ENCODE peak calls at places on chromosomes 1 and 21, in nine cellular contexts. X, C, H, M, Z, N, L, I and U are unnamed samples.

GRCh38 chr1:81259620-81260411 is 540.9 kb upstream of the ADGRL2 start:
- DNase-seq in X (no peak), C (no peak), H (no peak), M (no peak), Z (no peak), N (no peak), L (no peak), I (no peak), U (no peak)

GRCh38 chr1:118987431-118988185 is 535 bp downstream of the TBX15 start:
- DNase-seq in X (peak; percentile 14), C (no peak), H (no peak), M (no peak), Z (no peak), N (no peak), L (peak; percentile 56), I (no peak), U (no peak)

GRCh38 chr1:35573776-35574654 is 901 bp downstream of the TFAP2E start:
- DNase-seq in X (no peak), C (no peak), H (no peak), M (no peak), Z (no peak), N (no peak), L (no peak), I (no peak), U (no peak)

GRCh38 chr1:161020573-161021167 is at the start of gene F11R:
- DNase-seq in X (peak; percentile 36), C (no peak), H (peak; percentile 79), M (no peak), Z (peak; percentile 45), N (no peak), L (peak; percentile 81), I (peak; percentile 75), U (peak; percentile 40)

GRCh38 chr1:201999625-202000238 is 10.7 kb upstream of the ELF3 start:
- DNase-seq in X (peak; percentile 69), C (peak; percentile 52), H (no peak), M (no peak), Z (no peak), N (no peak), L (peak; percentile 78), I (peak; percentile 76), U (no peak)

GRCh38 chr1:216535059-216535458 is 111.8 kb upstream of the USH2A start:
- DNase-seq in X (peak; percentile 13), C (peak; percentile 42), H (no peak), M (no peak), Z (no peak), N (no peak), L (no peak), I (no peak), U (no peak)

GRCh38 chr1:193486671-193487229 is 300.3 kb upstream of the B3GALT2 start:
- DNase-seq in X (no peak), C (no peak), H (no peak), M (no peak), Z (no peak), N (no peak), L (no peak), I (no peak), U (no peak)

GRCh38 chr1:147726161-147726560 is 34.2 kb downstream of the GJA5 start:
- DNase-seq in X (no peak), C (no peak), H (no peak), M (no peak), Z (no peak), N (no peak), L (no peak), I (no peak), U (no peak)

GRCh38 chr1:54273092-54273836 is 73.3 kb downstream of the MRPL37 start:
- DNase-seq in X (peak; percentile 97), C (peak; percentile 96), H (peak; percentile 58), M (peak; percentile 90), Z (no peak), N (no peak), L (no peak), I (peak; percentile 51), U (peak; percentile 71)

GRCh38 chr1:167994560-167994959 is 57.7 kb upstream of the MPC2 start:
- DNase-seq in X (no peak), C (no peak), H (no peak), M (no peak), Z (no peak), N (no peak), L (no peak), I (no peak), U (no peak)

GRCh38 chr1:56645663-56646330 is 683 bp downstream of the PRKAA2 start:
- DNase-seq in X (peak; percentile 40), C (peak; percentile 8), H (no peak), M (no peak), Z (peak; percentile 19), N (no peak), L (peak; percentile 18), I (no peak), U (peak; percentile 31)

GRCh38 chr1:162094271-162094670 is 24.8 kb downstream of the NOS1AP start:
- DNase-seq in X (peak; percentile 79), C (peak; percentile 61), H (no peak), M (no peak), Z (no peak), N (no peak), L (no peak), I (no peak), U (no peak)

GRCh38 chr21:44035244-44035643 is 23.1 kb downstream of the TRAPPC10 start:
- DNase-seq in X (no peak), C (no peak), H (no peak), M (peak; percentile 6), Z (no peak), N (no peak), L (no peak), I (no peak), U (no peak)
- H3K36me3 ChIP-seq in X (peaks cover 39% of the 10 kb centered on the region), C (peaks cover 5% of the 10 kb centered on the region), H (peaks cover 79% of the 10 kb centered on the region), M (peaks cover 8% of the 10 kb centered on the region), Z (no peaks in the 10 kb centered on the region), N (peaks cover 49% of the 10 kb centered on the region), L (peaks cover 8% of the 10 kb centered on the region), I (peaks cover 17% of the 10 kb centered on the region), U (peaks cover 74% of the 10 kb centered on the region)

GRCh38 chr1:247193958-247194357 is 22.1 kb upstream of the ZNF124 start:
- DNase-seq in X (no peak), C (no peak), H (no peak), M (no peak), Z (no peak), N (no peak), L (no peak), I (no peak), U (no peak)

GRCh38 chr1:247184254-247184653 is 12.4 kb upstream of the ZNF124 start:
- DNase-seq in X (no peak), C (no peak), H (no peak), M (no peak), Z (no peak), N (no peak), L (no peak), I (no peak), U (no peak)

DNA sequence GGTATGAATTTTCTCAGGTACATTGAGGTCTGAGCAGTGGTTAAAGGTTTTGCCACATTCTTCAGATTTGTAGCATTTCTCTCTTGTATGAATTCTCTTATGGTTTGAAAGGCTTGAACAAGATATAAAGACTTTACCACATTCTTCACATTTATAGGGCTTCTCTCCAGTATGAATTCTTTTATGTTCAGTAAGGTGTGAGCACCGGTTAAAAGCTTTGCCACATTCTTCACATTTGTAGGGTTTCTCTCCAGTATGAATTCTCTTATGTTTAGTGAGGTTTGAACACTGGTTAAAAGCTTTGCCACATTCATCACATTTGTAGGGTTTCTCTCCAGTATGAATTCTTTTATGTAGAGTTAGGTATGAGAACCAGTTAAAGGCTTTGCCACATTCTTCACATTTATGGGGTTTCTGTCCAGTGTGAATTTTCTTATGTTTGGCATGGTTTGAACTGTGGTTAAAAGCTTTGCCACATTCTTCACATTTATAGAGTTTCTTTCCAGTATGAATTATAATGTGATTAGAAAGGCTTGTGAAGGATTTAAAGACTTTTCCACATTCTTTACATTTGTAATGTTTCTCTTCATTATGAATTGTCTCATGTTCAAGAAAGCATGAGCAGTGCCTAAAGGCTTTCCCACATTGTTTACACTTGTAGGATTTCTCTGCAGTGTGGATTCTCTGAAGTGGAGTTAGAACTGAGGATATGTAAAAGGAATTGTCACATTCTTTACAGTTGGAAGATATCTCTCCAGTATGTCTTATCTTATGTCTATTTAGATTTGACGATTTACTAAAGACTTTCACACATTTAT is 18.4 kb upstream of the ZNF124 start:
- DNase-seq in X (no peak), C (no peak), H (no peak), M (no peak), Z (no peak), N (no peak), L (no peak), I (no peak), U (no peak)
- H3K9me3 ChIP-seq in X (peaks cover 84% of the 10 kb centered on the region), C (no peaks in the 10 kb centered on the region), H (peaks cover 88% of the 10 kb centered on the region), M (peaks cover 2% of the 10 kb centered on the region), Z (no peaks in the 10 kb centered on the region), N (peaks cover 34% of the 10 kb centered on the region), L (peaks cover 3% of the 10 kb centered on the region), I (peaks cover 2% of the 10 kb centered on the region), U (peaks cover 100% of the 10 kb centered on the region)

GRCh38 chr1:43440358-43440757 is 13.4 kb downstream of the HYI start:
- DNase-seq in X (no peak), C (no peak), H (no peak), M (no peak), Z (no peak), N (no peak), L (no peak), I (no peak), U (no peak)
- H3K36me3 ChIP-seq in X (peaks cover 80% of the 10 kb centered on the region), C (peaks cover 32% of the 10 kb centered on the region), H (peaks cover 97% of the 10 kb centered on the region), M (no peaks in the 10 kb centered on the region), Z (peaks cover 12% of the 10 kb centered on the region), N (peaks cover 45% of the 10 kb centered on the region), L (peaks cover 21% of the 10 kb centered on the region), I (peaks cover 10% of the 10 kb centered on the region), U (peaks cover 8% of the 10 kb centered on the region)

GRCh38 chr1:98081951-98082350 is 161.1 kb upstream of the DPYD start:
- DNase-seq in X (no peak), C (no peak), H (no peak), M (no peak), Z (no peak), N (no peak), L (no peak), I (no peak), U (no peak)

GRCh38 chr1:98086796-98087195 is 166.0 kb upstream of the DPYD start:
- DNase-seq in X (peak; percentile 95), C (peak; percentile 91), H (no peak), M (no peak), Z (no peak), N (no peak), L (no peak), I (peak; percentile 75), U (no peak)

GRCh38 chr1:98086156-98086555 is 165.3 kb upstream of the DPYD start:
- DNase-seq in X (peak; percentile 78), C (no peak), H (no peak), M (no peak), Z (no peak), N (no peak), L (no peak), I (no peak), U (no peak)

GRCh38 chr1:98088361-98088760 is 167.5 kb upstream of the DPYD start:
- DNase-seq in X (no peak), C (no peak), H (no peak), M (no peak), Z (no peak), N (no peak), L (no peak), I (no peak), U (no peak)

DNA sequence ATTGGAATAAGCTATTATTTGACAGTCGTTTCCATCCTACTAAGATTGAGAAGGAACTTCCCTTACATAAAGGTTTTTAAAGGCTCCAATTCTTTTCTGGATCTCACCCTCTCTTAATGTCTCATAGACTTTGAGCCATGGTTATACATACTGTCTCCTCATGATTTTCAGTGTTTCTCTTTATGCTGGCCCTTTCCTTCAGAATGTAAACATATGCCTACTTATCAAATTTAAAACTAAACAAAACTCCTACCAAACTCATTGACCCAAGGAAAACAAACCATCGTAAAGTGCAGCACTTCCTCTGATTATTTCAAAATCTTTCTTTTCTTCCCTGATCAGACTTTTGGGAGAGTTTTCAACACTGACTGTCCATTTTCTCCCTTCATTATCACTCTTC is 163.4 kb upstream of the DPYD start:
- DNase-seq in X (peak; percentile 46), C (peak; percentile 72), H (no peak), M (no peak), Z (no peak), N (no peak), L (no peak), I (no peak), U (no peak)
- H3K9me3 ChIP-seq in X (no peaks in the 10 kb centered on the region), C (no peaks in the 10 kb centered on the region), H (no peaks in the 10 kb centered on the region), M (no peaks in the 10 kb centered on the region), Z (no peaks in the 10 kb centered on the region), N (no peaks in the 10 kb centered on the region), L (no peaks in the 10 kb centered on the region), I (no peaks in the 10 kb centered on the region), U (no peaks in the 10 kb centered on the region)